ENCODE peak calls at places on chromosomes 13 and 19, in seven cellular contexts. One of them, this sample, is unnamed.

GRCh38 chr13:40178130-40178529 is 488.3 kb downstream of the FOXO1 start:
- DNase-seq in stomach: no peak
- DNase-seq in CD8-positive, alpha-beta T cell: no peak
- DNase-seq in prostate gland: no peak
- DNase-seq in neural progenitor cell: no peak
- DNase-seq in upper lobe of left lung: no peak
- DNase-seq in esophagus squamous epithelium: no peak
- DNase-seq in this sample: no peak

GRCh38 chr13:47004022-47004421 is 107.2 kb upstream of the HTR2A start:
- DNase-seq in stomach: no peak
- DNase-seq in CD8-positive, alpha-beta T cell: no peak
- DNase-seq in prostate gland: no peak
- DNase-seq in neural progenitor cell: peak; percentile 11
- DNase-seq in upper lobe of left lung: no peak
- DNase-seq in esophagus squamous epithelium: no peak
- DNase-seq in this sample: no peak

GRCh38 chr13:88074794-88075509 is 403.8 kb downstream of the SLITRK5 start:
- DNase-seq in stomach: no peak
- DNase-seq in CD8-positive, alpha-beta T cell: no peak
- DNase-seq in prostate gland: no peak
- DNase-seq in neural progenitor cell: no peak
- DNase-seq in upper lobe of left lung: no peak
- DNase-seq in esophagus squamous epithelium: no peak
- DNase-seq in this sample: no peak

GRCh38 chr19:42032428-42032827 is 37.6 kb downstream of the GRIK5 start:
- DNase-seq in stomach: no peak
- DNase-seq in CD8-positive, alpha-beta T cell: no peak
- DNase-seq in prostate gland: no peak
- DNase-seq in neural progenitor cell: no peak
- DNase-seq in upper lobe of left lung: no peak
- DNase-seq in esophagus squamous epithelium: no peak
- DNase-seq in this sample: no peak

GRCh38 chr19:42246143-42246868 is 3.9 kb upstream of the GSK3A start:
- DNase-seq in stomach: peak; percentile 73
- DNase-seq in CD8-positive, alpha-beta T cell: no peak
- DNase-seq in prostate gland: no peak
- DNase-seq in neural progenitor cell: peak; percentile 80
- DNase-seq in upper lobe of left lung: peak; percentile 74
- DNase-seq in esophagus squamous epithelium: no peak
- DNase-seq in this sample: no peak

GRCh38 chr13:36673838-36674326 is at the start of gene SERTM1:
- DNase-seq in stomach: no peak
- DNase-seq in CD8-positive, alpha-beta T cell: no peak
- DNase-seq in prostate gland: no peak
- DNase-seq in neural progenitor cell: peak; percentile 94
- DNase-seq in upper lobe of left lung: no peak
- DNase-seq in esophagus squamous epithelium: no peak
- DNase-seq in this sample: no peak

GRCh38 chr13:29543230-29544215 is 52.0 kb downstream of the SLC7A1 start:
- DNase-seq in stomach: no peak
- DNase-seq in CD8-positive, alpha-beta T cell: no peak
- DNase-seq in prostate gland: no peak
- DNase-seq in neural progenitor cell: no peak
- DNase-seq in upper lobe of left lung: no peak
- DNase-seq in esophagus squamous epithelium: no peak
- DNase-seq in this sample: no peak

GRCh38 chr13:36453518-36453917 is 21.2 kb downstream of the CCNA1 start:
- DNase-seq in stomach: no peak
- DNase-seq in CD8-positive, alpha-beta T cell: no peak
- DNase-seq in prostate gland: no peak
- DNase-seq in neural progenitor cell: peak; percentile 45
- DNase-seq in upper lobe of left lung: no peak
- DNase-seq in esophagus squamous epithelium: no peak
- DNase-seq in this sample: no peak

GRCh38 chr19:1243768-1244692 is 2.5 kb downstream of the ATP5F1D start:
- DNase-seq in stomach: peak; percentile 91
- DNase-seq in CD8-positive, alpha-beta T cell: peak; percentile 88
- DNase-seq in prostate gland: peak; percentile 87
- DNase-seq in neural progenitor cell: peak; percentile 89
- DNase-seq in upper lobe of left lung: peak; percentile 93
- DNase-seq in esophagus squamous epithelium: no peak
- DNase-seq in this sample: peak; percentile 88
- H3K4me1 ChIP-seq in stomach: peaks cover 86% of the 10 kb centered on the region
- H3K4me1 ChIP-seq in CD8-positive, alpha-beta T cell: peaks cover 54% of the 10 kb centered on the region
- H3K4me1 ChIP-seq in prostate gland: peaks cover 42% of the 10 kb centered on the region
- H3K4me1 ChIP-seq in neural progenitor cell: peaks cover 13% of the 10 kb centered on the region
- H3K4me1 ChIP-seq in upper lobe of left lung: peaks cover 73% of the 10 kb centered on the region
- H3K4me1 ChIP-seq in esophagus squamous epithelium: peaks cover 91% of the 10 kb centered on the region
- H3K4me1 ChIP-seq in this sample: peaks cover 29% of the 10 kb centered on the region

GRCh38 chr19:1269478-1270167 is 491 bp downstream of the CIRBP start:
- DNase-seq in stomach: peak; percentile 86
- DNase-seq in CD8-positive, alpha-beta T cell: peak; percentile 89
- DNase-seq in prostate gland: peak; percentile 84
- DNase-seq in neural progenitor cell: peak; percentile 95
- DNase-seq in upper lobe of left lung: peak; percentile 86
- DNase-seq in esophagus squamous epithelium: no peak
- DNase-seq in this sample: peak; percentile 89

GRCh38 chr19:1267441-1268391 is 1.4 kb upstream of the CIRBP start:
- DNase-seq in stomach: no peak
- DNase-seq in CD8-positive, alpha-beta T cell: peak; percentile 70
- DNase-seq in prostate gland: peak; percentile 16
- DNase-seq in neural progenitor cell: peak; percentile 58
- DNase-seq in upper lobe of left lung: no peak
- DNase-seq in esophagus squamous epithelium: no peak
- DNase-seq in this sample: no peak

GRCh38 chr19:1269065-1269477 is at the start of gene CIRBP:
- DNase-seq in stomach: peak; percentile 100
- DNase-seq in CD8-positive, alpha-beta T cell: peak; percentile 99
- DNase-seq in prostate gland: peak; percentile 100
- DNase-seq in neural progenitor cell: peak; percentile 100
- DNase-seq in upper lobe of left lung: peak; percentile 100
- DNase-seq in esophagus squamous epithelium: peak; percentile 99
- DNase-seq in this sample: peak; percentile 99

GRCh38 chr19:1266818-1267440 is 2.2 kb upstream of the CIRBP start:
- DNase-seq in stomach: peak; percentile 80
- DNase-seq in CD8-positive, alpha-beta T cell: peak; percentile 50
- DNase-seq in prostate gland: peak; percentile 61
- DNase-seq in neural progenitor cell: peak; percentile 79
- DNase-seq in upper lobe of left lung: peak; percentile 78
- DNase-seq in esophagus squamous epithelium: no peak
- DNase-seq in this sample: peak; percentile 81

GRCh38 chr19:1268392-1269064 is 604 bp upstream of the CIRBP start:
- DNase-seq in stomach: no peak
- DNase-seq in CD8-positive, alpha-beta T cell: no peak
- DNase-seq in prostate gland: peak; percentile 30
- DNase-seq in neural progenitor cell: no peak
- DNase-seq in upper lobe of left lung: no peak
- DNase-seq in esophagus squamous epithelium: no peak
- DNase-seq in this sample: no peak
- H3K4me1 ChIP-seq in stomach: peaks cover 86% of the 10 kb centered on the region
- H3K4me1 ChIP-seq in CD8-positive, alpha-beta T cell: peaks cover 67% of the 10 kb centered on the region
- H3K4me1 ChIP-seq in prostate gland: peaks cover 51% of the 10 kb centered on the region
- H3K4me1 ChIP-seq in neural progenitor cell: peaks cover 58% of the 10 kb centered on the region
- H3K4me1 ChIP-seq in upper lobe of left lung: peaks cover 81% of the 10 kb centered on the region
- H3K4me1 ChIP-seq in esophagus squamous epithelium: peaks cover 94% of the 10 kb centered on the region
- H3K4me1 ChIP-seq in this sample: peaks cover 56% of the 10 kb centered on the region

DNA sequence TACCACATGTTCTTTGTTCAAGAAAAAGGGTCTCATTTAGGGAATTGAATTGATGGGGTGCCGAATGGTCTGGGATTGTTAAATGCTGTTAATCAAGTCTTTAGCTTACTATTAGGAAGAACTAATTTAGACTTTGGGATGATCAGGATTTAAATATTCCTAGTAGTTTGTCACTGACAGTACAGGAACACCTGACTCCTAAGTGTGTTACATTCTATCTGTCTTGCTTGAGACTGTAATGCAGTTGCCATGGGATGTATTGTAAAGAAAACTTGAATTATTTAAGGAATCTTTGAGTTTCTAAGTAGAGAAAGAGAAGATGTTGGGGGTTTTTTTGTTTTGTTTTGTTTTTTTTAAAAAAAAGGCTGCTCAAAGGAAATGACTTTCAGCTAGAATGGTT is 17.8 kb upstream of the KCTD4 start:
- DNase-seq in stomach: no peak
- DNase-seq in CD8-positive, alpha-beta T cell: no peak
- DNase-seq in prostate gland: no peak
- DNase-seq in neural progenitor cell: no peak
- DNase-seq in upper lobe of left lung: no peak
- DNase-seq in esophagus squamous epithelium: no peak
- DNase-seq in this sample: no peak
- H3K4me1 ChIP-seq in stomach: no peaks in the 10 kb centered on the region
- H3K4me1 ChIP-seq in CD8-positive, alpha-beta T cell: no peaks in the 10 kb centered on the region
- H3K4me1 ChIP-seq in prostate gland: no peaks in the 10 kb centered on the region
- H3K4me1 ChIP-seq in neural progenitor cell: peaks cover 19% of the 10 kb centered on the region
- H3K4me1 ChIP-seq in upper lobe of left lung: no peaks in the 10 kb centered on the region
- H3K4me1 ChIP-seq in esophagus squamous epithelium: peaks cover 32% of the 10 kb centered on the region
- H3K4me1 ChIP-seq in this sample: no peaks in the 10 kb centered on the region

GRCh38 chr13:111879719-111880118 is 187.2 kb upstream of the SOX1 start:
- DNase-seq in stomach: no peak
- DNase-seq in CD8-positive, alpha-beta T cell: no peak
- DNase-seq in prostate gland: no peak
- DNase-seq in neural progenitor cell: no peak
- DNase-seq in upper lobe of left lung: no peak
- DNase-seq in esophagus squamous epithelium: no peak
- DNase-seq in this sample: no peak

GRCh38 chr13:111882351-111882750 is 184.6 kb upstream of the SOX1 start:
- DNase-seq in stomach: no peak
- DNase-seq in CD8-positive, alpha-beta T cell: no peak
- DNase-seq in prostate gland: peak; percentile 2
- DNase-seq in neural progenitor cell: no peak
- DNase-seq in upper lobe of left lung: no peak
- DNase-seq in esophagus squamous epithelium: no peak
- DNase-seq in this sample: no peak

GRCh38 chr13:111880185-111880584 is 186.8 kb upstream of the SOX1 start:
- DNase-seq in stomach: no peak
- DNase-seq in CD8-positive, alpha-beta T cell: no peak
- DNase-seq in prostate gland: peak; percentile 2
- DNase-seq in neural progenitor cell: no peak
- DNase-seq in upper lobe of left lung: no peak
- DNase-seq in esophagus squamous epithelium: no peak
- DNase-seq in this sample: no peak

GRCh38 chr13:111883571-111884343 is 183.2 kb upstream of the SOX1 start:
- DNase-seq in stomach: no peak
- DNase-seq in CD8-positive, alpha-beta T cell: no peak
- DNase-seq in prostate gland: peak; percentile 2
- DNase-seq in neural progenitor cell: no peak
- DNase-seq in upper lobe of left lung: no peak
- DNase-seq in esophagus squamous epithelium: no peak
- DNase-seq in this sample: no peak

DNA sequence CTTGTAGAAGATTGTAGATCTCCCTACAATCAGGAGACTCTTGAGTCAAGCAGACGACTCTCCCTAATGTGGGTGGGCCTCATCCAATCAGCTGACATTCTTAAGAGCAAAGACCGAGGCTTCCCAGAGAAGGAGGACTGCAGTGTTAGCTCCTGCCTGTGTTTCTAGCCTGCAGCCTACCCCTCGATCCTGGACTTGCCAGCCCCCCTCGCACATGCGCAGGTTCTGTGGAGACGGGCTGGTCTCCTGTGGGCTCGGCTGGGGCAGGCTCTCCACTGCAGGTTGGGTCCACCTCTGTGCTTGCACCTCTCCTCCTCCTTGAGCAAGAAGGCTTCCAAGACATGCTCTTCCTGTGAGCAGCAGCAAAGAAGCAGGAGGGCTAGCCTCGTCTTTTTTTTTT is 185.2 kb upstream of the SOX1 start:
- DNase-seq in stomach: no peak
- DNase-seq in CD8-positive, alpha-beta T cell: no peak
- DNase-seq in prostate gland: peak; percentile 3
- DNase-seq in neural progenitor cell: no peak
- DNase-seq in upper lobe of left lung: no peak
- DNase-seq in esophagus squamous epithelium: no peak
- DNase-seq in this sample: no peak
- H3K4me1 ChIP-seq in stomach: no peaks in the 10 kb centered on the region
- H3K4me1 ChIP-seq in CD8-positive, alpha-beta T cell: no peaks in the 10 kb centered on the region
- H3K4me1 ChIP-seq in prostate gland: no peaks in the 10 kb centered on the region
- H3K4me1 ChIP-seq in neural progenitor cell: no peaks in the 10 kb centered on the region
- H3K4me1 ChIP-seq in upper lobe of left lung: no peaks in the 10 kb centered on the region
- H3K4me1 ChIP-seq in esophagus squamous epithelium: no peaks in the 10 kb centered on the region
- H3K4me1 ChIP-seq in this sample: no peaks in the 10 kb centered on the region

GRCh38 chr13:43360911-43361605 is 337.7 kb downstream of the DNAJC15 start:
- DNase-seq in stomach: no peak
- DNase-seq in CD8-positive, alpha-beta T cell: no peak
- DNase-seq in prostate gland: no peak
- DNase-seq in neural progenitor cell: no peak
- DNase-seq in upper lobe of left lung: no peak
- DNase-seq in esophagus squamous epithelium: no peak
- DNase-seq in this sample: no peak
- H3K4me1 ChIP-seq in stomach: no peaks in the 10 kb centered on the region
- H3K4me1 ChIP-seq in CD8-positive, alpha-beta T cell: no peaks in the 10 kb centered on the region
- H3K4me1 ChIP-seq in prostate gland: peaks cover 6% of the 10 kb centered on the region
- H3K4me1 ChIP-seq in neural progenitor cell: peaks cover 30% of the 10 kb centered on the region
- H3K4me1 ChIP-seq in upper lobe of left lung: no peaks in the 10 kb centered on the region
- H3K4me1 ChIP-seq in esophagus squamous epithelium: peaks cover 11% of the 10 kb centered on the region
- H3K4me1 ChIP-seq in this sample: no peaks in the 10 kb centered on the region

GRCh38 chr13:27379694-27380596 is 44.5 kb upstream of the GTF3A start:
- DNase-seq in stomach: peak; percentile 88
- DNase-seq in CD8-positive, alpha-beta T cell: peak; percentile 48
- DNase-seq in prostate gland: peak; percentile 26
- DNase-seq in neural progenitor cell: peak; percentile 83
- DNase-seq in upper lobe of left lung: peak; percentile 36
- DNase-seq in esophagus squamous epithelium: no peak
- DNase-seq in this sample: peak; percentile 62
- H3K4me1 ChIP-seq in stomach: no peaks in the 10 kb centered on the region
- H3K4me1 ChIP-seq in CD8-positive, alpha-beta T cell: no peaks in the 10 kb centered on the region
- H3K4me1 ChIP-seq in prostate gland: no peaks in the 10 kb centered on the region
- H3K4me1 ChIP-seq in neural progenitor cell: peaks cover 6% of the 10 kb centered on the region
- H3K4me1 ChIP-seq in upper lobe of left lung: no peaks in the 10 kb centered on the region
- H3K4me1 ChIP-seq in esophagus squamous epithelium: no peaks in the 10 kb centered on the region
- H3K4me1 ChIP-seq in this sample: no peaks in the 10 kb centered on the region

GRCh38 chr13:50374517-50374916 is 359.3 kb downstream of the KCNRG start:
- DNase-seq in stomach: no peak
- DNase-seq in CD8-positive, alpha-beta T cell: no peak
- DNase-seq in prostate gland: no peak
- DNase-seq in neural progenitor cell: no peak
- DNase-seq in upper lobe of left lung: no peak
- DNase-seq in esophagus squamous epithelium: no peak
- DNase-seq in this sample: no peak

GRCh38 chr13:50377726-50378270 is 362.6 kb downstream of the KCNRG start:
- DNase-seq in stomach: no peak
- DNase-seq in CD8-positive, alpha-beta T cell: no peak
- DNase-seq in prostate gland: no peak
- DNase-seq in neural progenitor cell: no peak
- DNase-seq in upper lobe of left lung: no peak
- DNase-seq in esophagus squamous epithelium: no peak
- DNase-seq in this sample: no peak

GRCh38 chr13:50378513-50378970 is 363.3 kb downstream of the KCNRG start:
- DNase-seq in stomach: no peak
- DNase-seq in CD8-positive, alpha-beta T cell: no peak
- DNase-seq in prostate gland: no peak
- DNase-seq in neural progenitor cell: no peak
- DNase-seq in upper lobe of left lung: no peak
- DNase-seq in esophagus squamous epithelium: no peak
- DNase-seq in this sample: no peak

GRCh38 chr13:50376895-50377575 is 361.8 kb downstream of the KCNRG start:
- DNase-seq in stomach: no peak
- DNase-seq in CD8-positive, alpha-beta T cell: no peak
- DNase-seq in prostate gland: no peak
- DNase-seq in neural progenitor cell: peak; percentile 39
- DNase-seq in upper lobe of left lung: no peak
- DNase-seq in esophagus squamous epithelium: no peak
- DNase-seq in this sample: no peak

GRCh38 chr13:50375792-50376191 is 360.5 kb downstream of the KCNRG start:
- DNase-seq in stomach: no peak
- DNase-seq in CD8-positive, alpha-beta T cell: no peak
- DNase-seq in prostate gland: no peak
- DNase-seq in neural progenitor cell: no peak
- DNase-seq in upper lobe of left lung: no peak
- DNase-seq in esophagus squamous epithelium: no peak
- DNase-seq in this sample: no peak
- H3K4me1 ChIP-seq in stomach: no peaks in the 10 kb centered on the region
- H3K4me1 ChIP-seq in CD8-positive, alpha-beta T cell: no peaks in the 10 kb centered on the region
- H3K4me1 ChIP-seq in prostate gland: no peaks in the 10 kb centered on the region
- H3K4me1 ChIP-seq in neural progenitor cell: peaks cover 18% of the 10 kb centered on the region
- H3K4me1 ChIP-seq in upper lobe of left lung: no peaks in the 10 kb centered on the region
- H3K4me1 ChIP-seq in esophagus squamous epithelium: no peaks in the 10 kb centered on the region
- H3K4me1 ChIP-seq in this sample: no peaks in the 10 kb centered on the region

This sample was measured in naive thymus-derived CD4-positive, alpha-beta T cell.